ENCODE peak calls at places on chromosome 12, in five cellular contexts. M is endothelial cell, Q is Peyer's patch, C is cardiac muscle cell, G is sigmoid colon. S is an unnamed sample.

GRCh38 chr12:67794151-67794550 is 145.6 kb downstream of the DYRK2 start:
- DNase-seq in C (no peak), G (no peak), Q (no peak), M (no peak), S (no peak)

GRCh38 chr12:45285717-45286116 is 69.8 kb downstream of the ANO6 start:
- DNase-seq in G (no peak), C (no peak), M (no peak), Q (no peak), S (no peak)

GRCh38 chr12:6393109-6393508 is 9.1 kb downstream of the LTBR start:
- DNase-seq in C (no peak), Q (no peak), M (no peak), G (no peak), S (no peak)

GRCh38 chr12:50221228-50222008 is 54.2 kb upstream of the CERS5 start:
- DNase-seq in Q (no peak), C (peak; percentile 93), G (no peak), M (no peak), S (no peak)

GRCh38 chr12:63480186-63480585 is 188.1 kb downstream of the DPY19L2 start:
- DNase-seq in C (no peak), Q (no peak), G (no peak), M (no peak), S (no peak)

GRCh38 chr12:45216297-45216982 is 545 bp downstream of the ANO6 start:
- DNase-seq in C (peak; percentile 57), Q (peak; percentile 73), G (peak; percentile 76), M (peak; percentile 70), S (peak; percentile 54)

GRCh38 chr12:109575683-109576082 is 2.1 kb downstream of the MVK start:
- DNase-seq in Q (no peak), G (no peak), C (no peak), M (no peak), S (no peak)

GRCh38 chr12:23359975-23360638 is 589.4 kb downstream of the SOX5 start:
- DNase-seq in Q (no peak), G (no peak), C (no peak), M (no peak), S (no peak)

GRCh38 chr12:55842681-55843429 is at the start of gene MMP19:
- DNase-seq in G (peak; percentile 76), Q (no peak), M (no peak), C (peak; percentile 90), S (no peak)

GRCh38 chr12:93125126-93125525 is 196.0 kb upstream of the EEA1 start:
- DNase-seq in C (no peak), M (no peak), Q (no peak), G (no peak), S (no peak)

GRCh38 chr12:47797432-47797831 is 22.3 kb downstream of the HDAC7 start:
- DNase-seq in G (no peak), M (no peak), Q (peak; percentile 68), C (no peak), S (no peak)

GRCh38 chr12:49345840-49346658 is 639 bp upstream of the DNAJC22 start:
- DNase-seq in G (peak; percentile 40), M (no peak), C (no peak), Q (no peak), S (no peak)

GRCh38 chr12:52582971-52583456 is 9.4 kb upstream of the KRT74 start:
- DNase-seq in M (peak; percentile 76), C (peak; percentile 71), G (peak; percentile 68), Q (peak; percentile 78), S (no peak)

GRCh38 chr12:61538951-61539350 is 721.3 kb upstream of the USP15 start:
- DNase-seq in C (no peak), M (peak; percentile 21), G (no peak), Q (no peak), S (no peak)

GRCh38 chr12:68745904-68746571 is at the start of gene SLC35E3:
- DNase-seq in M (peak; percentile 87), C (peak; percentile 91), Q (peak; percentile 97), G (peak; percentile 95), S (peak; percentile 89)

GRCh38 chr12:80282226-80282625 is 161.8 kb upstream of the PTPRQ start:
- DNase-seq in G (no peak), C (no peak), M (no peak), Q (no peak), S (no peak)

GRCh38 chr12:13211191-13211858 is 14.8 kb downstream of the EMP1 start:
- DNase-seq in M (no peak), Q (no peak), C (no peak), G (no peak), S (no peak)

GRCh38 chr12:54940695-54941315 is 43.8 kb downstream of the TESPA1 start:
- DNase-seq in M (no peak), G (no peak), C (no peak), Q (no peak), S (no peak)

GRCh38 chr12:12979731-12980259 is 20.3 kb downstream of the HEBP1 start:
- DNase-seq in C (peak; percentile 95), G (no peak), Q (no peak), M (no peak), S (no peak)

GRCh38 chr12:114384746-114385145 is 21.2 kb downstream of the TBX5 start:
- DNase-seq in M (no peak), Q (no peak), G (no peak), C (peak; percentile 85), S (no peak)

GRCh38 chr12:21428241-21428640 is 9.2 kb upstream of the PYROXD1 start:
- DNase-seq in M (no peak), C (no peak), G (no peak), Q (no peak), S (no peak)

GRCh38 chr12:51865757-51866270 is 17.3 kb upstream of the FIGNL2 start:
- DNase-seq in C (no peak), M (no peak), Q (no peak), G (no peak), S (no peak)

GRCh38 chr12:121751716-121752351 is 39.3 kb downstream of the TMEM120B start:
- DNase-seq in M (no peak), Q (no peak), G (no peak), C (no peak), S (no peak)

DNA sequence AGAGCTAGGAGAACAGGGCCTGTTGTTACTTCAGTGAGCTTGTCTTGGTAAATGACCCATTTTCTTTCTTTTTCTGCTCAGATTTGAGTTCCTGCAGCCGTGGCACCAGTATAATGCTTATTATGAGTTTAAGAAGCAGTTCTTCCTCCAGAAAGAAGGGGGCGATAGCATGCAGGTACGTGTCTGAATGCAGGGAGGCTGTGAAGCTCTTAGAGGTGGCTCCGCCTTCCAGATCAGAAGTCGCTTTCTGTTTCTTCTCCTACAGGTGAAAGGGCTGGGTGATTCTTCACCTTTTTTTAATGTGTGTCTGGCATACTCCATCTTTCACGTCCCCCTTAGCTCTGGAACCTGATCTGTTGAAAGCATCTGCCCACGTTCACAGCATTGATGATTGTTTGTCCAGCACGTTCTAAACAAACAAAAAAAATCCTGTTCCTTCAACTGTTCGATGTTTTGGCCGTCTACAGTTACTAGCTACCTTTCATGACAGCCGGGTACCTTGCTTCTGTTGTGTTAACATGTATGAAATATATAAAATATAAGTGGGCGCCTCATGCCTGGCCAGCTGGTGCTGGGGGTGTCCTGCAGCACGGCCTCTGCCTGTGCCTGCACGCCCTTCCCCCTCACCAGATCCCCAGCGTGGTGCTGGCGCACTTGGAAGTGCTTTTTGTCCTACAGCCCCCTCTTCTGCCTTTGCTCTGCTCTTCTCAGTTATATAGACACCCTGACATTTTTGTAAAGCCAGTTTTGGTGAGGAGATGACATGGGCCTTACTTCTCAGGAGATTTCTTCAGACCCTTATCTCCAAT is 44.6 kb downstream of the SFSWAP start:
- DNase-seq in M (no peak), Q (no peak), G (no peak), C (peak; percentile 9), S (no peak)
- TF ChIP-seq CTCF in M (peak; percentile 35), Q (peak; percentile 14), G (no peak), C (peak; percentile 21), S (peak; percentile 63)

GRCh38 chr12:85642810-85643209 is 193.4 kb downstream of the RASSF9 start:
- DNase-seq in M (no peak), Q (no peak), G (no peak), C (peak; percentile 80), S (no peak)
- TF ChIP-seq CTCF in M (no peak), Q (peak; percentile 27), G (no peak), C (peak; percentile 57), S (no peak)

GRCh38 chr12:26055087-26055486 is 69.8 kb downstream of the BHLHE41 start:
- DNase-seq in C (no peak), M (no peak), G (no peak), Q (no peak), S (no peak)

GRCh38 chr12:26058818-26059217 is 66.0 kb downstream of the BHLHE41 start:
- DNase-seq in M (no peak), G (no peak), C (no peak), Q (no peak), S (no peak)

GRCh38 chr12:26062006-26062405 is 62.8 kb downstream of the BHLHE41 start:
- DNase-seq in M (no peak), C (no peak), G (no peak), Q (no peak), S (no peak)

GRCh38 chr12:26056335-26056734 is 68.5 kb downstream of the BHLHE41 start:
- DNase-seq in M (no peak), C (no peak), Q (no peak), G (no peak), S (no peak)

GRCh38 chr12:26058308-26058707 is 66.5 kb downstream of the BHLHE41 start:
- DNase-seq in Q (no peak), G (no peak), M (no peak), C (no peak), S (no peak)
- TF ChIP-seq CTCF in Q (no peak), G (no peak), M (no peak), C (no peak), S (no peak)

DNA sequence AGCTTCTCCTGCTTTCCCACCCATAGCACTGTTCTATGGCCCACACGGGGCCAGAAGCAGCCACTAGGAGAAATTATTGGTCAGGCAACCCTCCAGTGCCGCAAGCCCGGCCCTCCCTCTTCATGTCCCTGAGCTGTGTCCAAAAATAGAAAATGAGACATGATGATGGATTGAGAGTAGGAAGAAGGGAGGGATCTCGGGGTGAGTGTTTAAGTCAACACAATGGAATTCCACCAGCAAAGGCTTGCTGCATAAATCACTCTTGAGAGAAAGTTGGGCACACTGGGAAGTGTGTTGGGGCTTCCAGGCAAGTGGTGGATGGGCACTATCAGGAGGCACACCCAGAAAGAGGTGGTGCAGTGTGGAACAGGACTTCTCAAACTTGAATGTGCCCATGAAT is 94.2 kb downstream of the LLPH start:
- DNase-seq in G (no peak), M (no peak), Q (no peak), C (peak; percentile 85), S (no peak)
- TF ChIP-seq CTCF in G (no peak), M (no peak), Q (no peak), C (no peak), S (no peak)

GRCh38 chr12:42834062-42834461 is 244.5 kb upstream of the PRICKLE1 start:
- DNase-seq in G (no peak), M (no peak), C (no peak), Q (no peak), S (no peak)
- TF ChIP-seq CTCF in G (no peak), M (no peak), C (no peak), Q (no peak), S (no peak)

DNA sequence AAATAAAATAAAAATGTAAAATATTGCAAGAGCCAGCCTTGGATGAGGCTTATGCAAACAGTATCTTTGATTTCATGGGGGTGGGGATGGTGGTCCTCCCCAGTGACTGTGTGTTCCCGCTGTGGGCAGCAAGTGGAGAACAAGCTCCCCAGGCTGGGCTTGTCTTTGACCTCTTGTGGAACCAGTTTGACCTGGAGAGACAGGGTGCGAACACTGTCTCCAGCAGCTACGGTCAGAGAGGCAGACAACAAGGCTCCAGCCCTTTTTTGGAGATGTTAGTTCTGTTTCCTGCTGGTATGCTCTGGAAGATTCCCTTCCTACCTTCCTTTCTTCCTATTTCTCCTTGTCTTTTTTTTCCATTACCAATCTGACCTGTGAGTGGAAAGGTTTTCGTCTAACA is 21.8 kb upstream of the WSCD2 start:
- DNase-seq in M (no peak), C (no peak), G (no peak), Q (no peak), S (no peak)
- TF ChIP-seq CTCF in M (no peak), C (no peak), G (no peak), Q (no peak), S (no peak)

GRCh38 chr12:113002155-113002554 is 23.8 kb downstream of the OAS2 start:
- DNase-seq in C (no peak), G (no peak), Q (peak; percentile 22), M (no peak), S (no peak)
- TF ChIP-seq CTCF in C (no peak), G (no peak), Q (no peak), M (peak; percentile 48), S (no peak)